ENCODE peak calls at places on chromosomes 6 and 20, in four cellular contexts. Z, H, B and I are unnamed samples.

GRCh38 chr6:25709761-25710160 is 44.8 kb upstream of the SLC17A4 start:
- DNase-seq in Z (no peak), H (no peak), B (no peak), I (no peak)

GRCh38 chr6:39088331-39088730 is 26.7 kb downstream of the SAYSD1 start:
- DNase-seq in Z (peak; percentile 47), H (peak; percentile 15), B (peak; percentile 35), I (peak; percentile 11)

GRCh38 chr6:79249136-79249535 is 14.7 kb upstream of the HMGN3 start:
- DNase-seq in Z (no peak), H (no peak), B (no peak), I (no peak)

GRCh38 chr6:46501136-46502089 is 10.2 kb upstream of the RCAN2 start:
- DNase-seq in Z (peak; percentile 45), H (no peak), B (no peak), I (no peak)

GRCh38 chr20:11582073-11582472 is 335.6 kb upstream of the BTBD3 start:
- DNase-seq in Z (peak; percentile 56), H (no peak), B (no peak), I (no peak)

GRCh38 chr6:31010393-31011060 is at the start of gene MUC22:
- DNase-seq in Z (peak; percentile 83), H (peak; percentile 0), B (no peak), I (no peak)

GRCh38 chr20:63449796-63450730 is 22.4 kb downstream of the KCNQ2 start:
- DNase-seq in Z (no peak), H (no peak), B (no peak), I (no peak)

GRCh38 chr6:170094686-170095272 is 196.1 kb downstream of the DLL1 start:
- DNase-seq in Z (no peak), H (no peak), B (no peak), I (no peak)

GRCh38 chr6:159701413-159701999 is 8.5 kb upstream of the SOD2 start:
- DNase-seq in Z (peak; percentile 87), H (peak; percentile 82), B (no peak), I (peak; percentile 37)

GRCh38 chr20:41086402-41087324 is 50.7 kb upstream of the PLCG1 start:
- DNase-seq in Z (no peak), H (no peak), B (no peak), I (peak; percentile 36)